ENCODE peak calls at places on chromosomes 5 and 9, in six cellular contexts. One of them, this sample, is unnamed.

GRCh38 chr9:89522261-89522978 is 24.5 kb upstream of the SEMA4D start:
- DNase-seq in A172: peak; percentile 21
- DNase-seq in left lobe of liver: no peak
- DNase-seq in Caco-2: no peak
- DNase-seq in endothelial cell: no peak
- DNase-seq in activated naive CD4-positive, alpha-beta T cell: no peak
- DNase-seq in this sample: no peak

GRCh38 chr9:104810421-104811339 is 46.8 kb downstream of the NIPSNAP3B start:
- DNase-seq in A172: peak; percentile 63
- DNase-seq in left lobe of liver: peak; percentile 90
- DNase-seq in Caco-2: no peak
- DNase-seq in endothelial cell: no peak
- DNase-seq in activated naive CD4-positive, alpha-beta T cell: no peak
- DNase-seq in this sample: no peak

GRCh38 chr9:34948438-34948837 is 9.6 kb upstream of the PHF24 start:
- DNase-seq in A172: no peak
- DNase-seq in left lobe of liver: no peak
- DNase-seq in Caco-2: no peak
- DNase-seq in endothelial cell: no peak
- DNase-seq in activated naive CD4-positive, alpha-beta T cell: no peak
- DNase-seq in this sample: no peak

GRCh38 chr5:128681764-128682664 is 144.0 kb upstream of the FBN2 start:
- DNase-seq in A172: peak; percentile 13
- DNase-seq in left lobe of liver: no peak
- DNase-seq in Caco-2: no peak
- DNase-seq in endothelial cell: no peak
- DNase-seq in activated naive CD4-positive, alpha-beta T cell: no peak
- DNase-seq in this sample: no peak

GRCh38 chr9:21906878-21907277 is 87.3 kb downstream of the CDKN2A start:
- DNase-seq in A172: no peak
- DNase-seq in left lobe of liver: no peak
- DNase-seq in Caco-2: no peak
- DNase-seq in endothelial cell: no peak
- DNase-seq in activated naive CD4-positive, alpha-beta T cell: no peak
- DNase-seq in this sample: no peak

GRCh38 chr5:172903790-172904189 is 55.4 kb upstream of the RPL26L1 start:
- DNase-seq in A172: peak; percentile 79
- DNase-seq in left lobe of liver: peak; percentile 73
- DNase-seq in Caco-2: no peak
- DNase-seq in endothelial cell: no peak
- DNase-seq in activated naive CD4-positive, alpha-beta T cell: no peak
- DNase-seq in this sample: no peak

GRCh38 chr9:69571032-69571431 is 101.1 kb downstream of the APBA1 start:
- DNase-seq in A172: peak; percentile 44
- DNase-seq in left lobe of liver: no peak
- DNase-seq in Caco-2: no peak
- DNase-seq in endothelial cell: no peak
- DNase-seq in activated naive CD4-positive, alpha-beta T cell: no peak
- DNase-seq in this sample: no peak

GRCh38 chr5:173972844-173973613 is 15.9 kb upstream of the C5orf47 start:
- DNase-seq in A172: peak; percentile 91
- DNase-seq in left lobe of liver: peak; percentile 84
- DNase-seq in Caco-2: peak; percentile 89
- DNase-seq in endothelial cell: peak; percentile 85
- DNase-seq in activated naive CD4-positive, alpha-beta T cell: peak; percentile 18
- DNase-seq in this sample: peak; percentile 87

GRCh38 chr9:137813167-137813566 is 64.4 kb upstream of the CACNA1B start:
- DNase-seq in A172: no peak
- DNase-seq in left lobe of liver: no peak
- DNase-seq in Caco-2: no peak
- DNase-seq in endothelial cell: no peak
- DNase-seq in activated naive CD4-positive, alpha-beta T cell: no peak
- DNase-seq in this sample: no peak

GRCh38 chr9:129630967-129631672 is 5.2 kb downstream of the NTMT1 start:
- DNase-seq in A172: no peak
- DNase-seq in left lobe of liver: no peak
- DNase-seq in Caco-2: no peak
- DNase-seq in endothelial cell: no peak
- DNase-seq in activated naive CD4-positive, alpha-beta T cell: no peak
- DNase-seq in this sample: no peak

GRCh38 chr9:79390077-79390673 is 181.6 kb upstream of the TLE4 start:
- DNase-seq in A172: peak; percentile 13
- DNase-seq in left lobe of liver: no peak
- DNase-seq in Caco-2: no peak
- DNase-seq in endothelial cell: no peak
- DNase-seq in activated naive CD4-positive, alpha-beta T cell: no peak
- DNase-seq in this sample: no peak

GRCh38 chr9:83240671-83241070 is 177.7 kb upstream of the RASEF start:
- DNase-seq in A172: no peak
- DNase-seq in left lobe of liver: no peak
- DNase-seq in Caco-2: no peak
- DNase-seq in endothelial cell: no peak
- DNase-seq in activated naive CD4-positive, alpha-beta T cell: no peak
- DNase-seq in this sample: no peak

GRCh38 chr5:122924203-122924602 is 78.8 kb downstream of the SNX24 start:
- DNase-seq in A172: peak; percentile 38
- DNase-seq in left lobe of liver: no peak
- DNase-seq in Caco-2: no peak
- DNase-seq in endothelial cell: no peak
- DNase-seq in activated naive CD4-positive, alpha-beta T cell: no peak
- DNase-seq in this sample: no peak

GRCh38 chr5:174383196-174384178 is 338.0 kb downstream of the NSG2 start:
- DNase-seq in A172: no peak
- DNase-seq in left lobe of liver: no peak
- DNase-seq in Caco-2: no peak
- DNase-seq in endothelial cell: no peak
- DNase-seq in activated naive CD4-positive, alpha-beta T cell: no peak
- DNase-seq in this sample: no peak

GRCh38 chr5:53942724-53943123 is 367.6 kb downstream of the ARL15 start:
- DNase-seq in A172: peak; percentile 41
- DNase-seq in left lobe of liver: no peak
- DNase-seq in Caco-2: no peak
- DNase-seq in endothelial cell: no peak
- DNase-seq in activated naive CD4-positive, alpha-beta T cell: no peak
- DNase-seq in this sample: no peak

GRCh38 chr5:127228540-127229184 is 61.9 kb upstream of the MEGF10 start:
- DNase-seq in A172: no peak
- DNase-seq in left lobe of liver: no peak
- DNase-seq in Caco-2: no peak
- DNase-seq in endothelial cell: no peak
- DNase-seq in activated naive CD4-positive, alpha-beta T cell: no peak
- DNase-seq in this sample: peak; percentile 61

GRCh38 chr9:114172981-114173833 is 17.9 kb downstream of the COL27A1 start:
- DNase-seq in A172: no peak
- DNase-seq in left lobe of liver: no peak
- DNase-seq in Caco-2: no peak
- DNase-seq in endothelial cell: no peak
- DNase-seq in activated naive CD4-positive, alpha-beta T cell: no peak
- DNase-seq in this sample: no peak

GRCh38 chr9:4137755-4138154 is 162.1 kb downstream of the GLIS3 start:
- DNase-seq in A172: peak; percentile 65
- DNase-seq in left lobe of liver: no peak
- DNase-seq in Caco-2: no peak
- DNase-seq in endothelial cell: no peak
- DNase-seq in activated naive CD4-positive, alpha-beta T cell: no peak
- DNase-seq in this sample: no peak

GRCh38 chr5:120394259-120394658 is 69.8 kb upstream of the PRR16 start:
- DNase-seq in A172: no peak
- DNase-seq in left lobe of liver: no peak
- DNase-seq in Caco-2: no peak
- DNase-seq in endothelial cell: no peak
- DNase-seq in activated naive CD4-positive, alpha-beta T cell: no peak
- DNase-seq in this sample: no peak

GRCh38 chr9:76374702-76375543 is 19.3 kb downstream of the RFK start:
- DNase-seq in A172: peak; percentile 96
- DNase-seq in left lobe of liver: peak; percentile 79
- DNase-seq in Caco-2: peak; percentile 75
- DNase-seq in endothelial cell: peak; percentile 23
- DNase-seq in activated naive CD4-positive, alpha-beta T cell: no peak
- DNase-seq in this sample: no peak

GRCh38 chr9:113578877-113579269 is 115.3 kb downstream of the RGS3 start:
- DNase-seq in A172: peak; percentile 98
- DNase-seq in left lobe of liver: no peak
- DNase-seq in Caco-2: no peak
- DNase-seq in endothelial cell: no peak
- DNase-seq in activated naive CD4-positive, alpha-beta T cell: peak; percentile 29
- DNase-seq in this sample: no peak

GRCh38 chr5:98248949-98249348 is 524.5 kb upstream of the RGMB start:
- DNase-seq in A172: peak; percentile 81
- DNase-seq in left lobe of liver: no peak
- DNase-seq in Caco-2: no peak
- DNase-seq in endothelial cell: no peak
- DNase-seq in activated naive CD4-positive, alpha-beta T cell: no peak
- DNase-seq in this sample: no peak

GRCh38 chr9:129624168-129624759 is 1.7 kb upstream of the NTMT1 start:
- DNase-seq in A172: peak; percentile 44
- DNase-seq in left lobe of liver: no peak
- DNase-seq in Caco-2: peak; percentile 68
- DNase-seq in endothelial cell: peak; percentile 83
- DNase-seq in activated naive CD4-positive, alpha-beta T cell: peak; percentile 28
- DNase-seq in this sample: peak; percentile 85

GRCh38 chr5:132873119-132873929 is at the start of gene LEAP2:
- DNase-seq in A172: no peak
- DNase-seq in left lobe of liver: peak; percentile 89
- DNase-seq in Caco-2: peak; percentile 70
- DNase-seq in endothelial cell: no peak
- DNase-seq in activated naive CD4-positive, alpha-beta T cell: no peak
- DNase-seq in this sample: no peak

GRCh38 chr9:83959061-83959460 is 21.0 kb downstream of the HNRNPK start:
- DNase-seq in A172: peak; percentile 86
- DNase-seq in left lobe of liver: no peak
- DNase-seq in Caco-2: no peak
- DNase-seq in endothelial cell: no peak
- DNase-seq in activated naive CD4-positive, alpha-beta T cell: no peak
- DNase-seq in this sample: no peak

GRCh38 chr5:180155331-180155881 is 53.6 kb downstream of the RASGEF1C start:
- DNase-seq in A172: no peak
- DNase-seq in left lobe of liver: peak; percentile 24
- DNase-seq in Caco-2: no peak
- DNase-seq in endothelial cell: no peak
- DNase-seq in activated naive CD4-positive, alpha-beta T cell: no peak
- DNase-seq in this sample: no peak

GRCh38 chr5:76701298-76701697 is 14.6 kb upstream of the F2R start:
- DNase-seq in A172: peak; percentile 76
- DNase-seq in left lobe of liver: peak; percentile 87
- DNase-seq in Caco-2: no peak
- DNase-seq in endothelial cell: no peak
- DNase-seq in activated naive CD4-positive, alpha-beta T cell: no peak
- DNase-seq in this sample: no peak

GRCh38 chr5:147935032-147935431 is 28.7 kb upstream of the C5orf46 start:
- DNase-seq in A172: peak; percentile 84
- DNase-seq in left lobe of liver: no peak
- DNase-seq in Caco-2: no peak
- DNase-seq in endothelial cell: peak; percentile 18
- DNase-seq in activated naive CD4-positive, alpha-beta T cell: no peak
- DNase-seq in this sample: no peak

GRCh38 chr9:138007566-138008080 is 130.0 kb downstream of the CACNA1B start:
- DNase-seq in A172: no peak
- DNase-seq in left lobe of liver: no peak
- DNase-seq in Caco-2: peak; percentile 28
- DNase-seq in endothelial cell: no peak
- DNase-seq in activated naive CD4-positive, alpha-beta T cell: no peak
- DNase-seq in this sample: no peak

GRCh38 chr9:113888361-113888760 is 12.3 kb downstream of the ZNF618 start:
- DNase-seq in A172: no peak
- DNase-seq in left lobe of liver: no peak
- DNase-seq in Caco-2: no peak
- DNase-seq in endothelial cell: no peak
- DNase-seq in activated naive CD4-positive, alpha-beta T cell: no peak
- DNase-seq in this sample: no peak

GRCh38 chr9:124300312-124300711 is 42.6 kb downstream of the NEK6 start:
- DNase-seq in A172: no peak
- DNase-seq in left lobe of liver: no peak
- DNase-seq in Caco-2: no peak
- DNase-seq in endothelial cell: no peak
- DNase-seq in activated naive CD4-positive, alpha-beta T cell: no peak
- DNase-seq in this sample: no peak

GRCh38 chr5:37918420-37918819 is 78.6 kb upstream of the GDNF start:
- DNase-seq in A172: no peak
- DNase-seq in left lobe of liver: no peak
- DNase-seq in Caco-2: no peak
- DNase-seq in endothelial cell: no peak
- DNase-seq in activated naive CD4-positive, alpha-beta T cell: no peak
- DNase-seq in this sample: no peak

GRCh38 chr9:8278048-8278447 is 478.5 kb upstream of the DMAC1 start:
- DNase-seq in A172: no peak
- DNase-seq in left lobe of liver: no peak
- DNase-seq in Caco-2: no peak
- DNase-seq in endothelial cell: no peak
- DNase-seq in activated naive CD4-positive, alpha-beta T cell: no peak
- DNase-seq in this sample: no peak

This sample was measured in ecto neural progenitor cell.